ENCODE peak calls at places on chromosomes 2 and 18, in six cellular contexts. One of them, this sample, is unnamed.

GRCh38 chr2:160266078-160266551 is 66.0 kb upstream of the ITGB6 start:
- DNase-seq in tibial nerve: no peak
- DNase-seq in cerebellum: no peak
- DNase-seq in iris pigment epithelial cell: no peak
- DNase-seq in IMR-90: no peak
- DNase-seq in stimulated activated CD4-positive, alpha-beta T cell treated with anti-CD3 and anti-CD28 coated beads, Interleukin-2, amount 100 ng/mL, for 48 hours: no peak
- DNase-seq in this sample: no peak

GRCh38 chr2:104853926-104854506 is at the start of gene POU3F3:
- DNase-seq in IMR-90: no peak
- DNase-seq in stimulated activated CD4-positive, alpha-beta T cell treated with anti-CD3 and anti-CD28 coated beads, Interleukin-2, amount 100 ng/mL, for 48 hours: no peak
- DNase-seq in tibial nerve: no peak
- DNase-seq in cerebellum: peak; percentile 89
- DNase-seq in iris pigment epithelial cell: no peak
- DNase-seq in this sample: peak; percentile 80

GRCh38 chr2:50443868-50444267 is 588.1 kb downstream of the NRXN1 start:
- DNase-seq in cerebellum: no peak
- DNase-seq in IMR-90: no peak
- DNase-seq in stimulated activated CD4-positive, alpha-beta T cell treated with anti-CD3 and anti-CD28 coated beads, Interleukin-2, amount 100 ng/mL, for 48 hours: no peak
- DNase-seq in iris pigment epithelial cell: no peak
- DNase-seq in tibial nerve: no peak
- DNase-seq in this sample: no peak

GRCh38 chr2:40240067-40240466 is 211.8 kb downstream of the SLC8A1 start:
- DNase-seq in tibial nerve: peak; percentile 55
- DNase-seq in iris pigment epithelial cell: peak; percentile 90
- DNase-seq in cerebellum: peak; percentile 2
- DNase-seq in IMR-90: peak; percentile 96
- DNase-seq in stimulated activated CD4-positive, alpha-beta T cell treated with anti-CD3 and anti-CD28 coated beads, Interleukin-2, amount 100 ng/mL, for 48 hours: no peak
- DNase-seq in this sample: peak; percentile 64

GRCh38 chr2:59694176-59694575 is 859.3 kb downstream of the BCL11A start:
- DNase-seq in stimulated activated CD4-positive, alpha-beta T cell treated with anti-CD3 and anti-CD28 coated beads, Interleukin-2, amount 100 ng/mL, for 48 hours: no peak
- DNase-seq in tibial nerve: no peak
- DNase-seq in iris pigment epithelial cell: no peak
- DNase-seq in cerebellum: no peak
- DNase-seq in IMR-90: no peak
- DNase-seq in this sample: no peak

GRCh38 chr2:144950874-144951560 is 431.1 kb upstream of the ZEB2 start:
- DNase-seq in stimulated activated CD4-positive, alpha-beta T cell treated with anti-CD3 and anti-CD28 coated beads, Interleukin-2, amount 100 ng/mL, for 48 hours: no peak
- DNase-seq in iris pigment epithelial cell: peak; percentile 81
- DNase-seq in cerebellum: no peak
- DNase-seq in tibial nerve: peak; percentile 29
- DNase-seq in IMR-90: peak; percentile 88
- DNase-seq in this sample: no peak

GRCh38 chr2:2656046-2656715 is 325.1 kb upstream of the MYT1L start:
- DNase-seq in stimulated activated CD4-positive, alpha-beta T cell treated with anti-CD3 and anti-CD28 coated beads, Interleukin-2, amount 100 ng/mL, for 48 hours: no peak
- DNase-seq in tibial nerve: no peak
- DNase-seq in IMR-90: no peak
- DNase-seq in iris pigment epithelial cell: no peak
- DNase-seq in cerebellum: no peak
- DNase-seq in this sample: no peak

GRCh38 chr2:215548714-215549113 is 112.8 kb upstream of the FN1 start:
- DNase-seq in stimulated activated CD4-positive, alpha-beta T cell treated with anti-CD3 and anti-CD28 coated beads, Interleukin-2, amount 100 ng/mL, for 48 hours: no peak
- DNase-seq in cerebellum: no peak
- DNase-seq in tibial nerve: no peak
- DNase-seq in iris pigment epithelial cell: peak; percentile 70
- DNase-seq in IMR-90: peak; percentile 80
- DNase-seq in this sample: no peak

GRCh38 chr2:225570000-225570399 is 170.5 kb downstream of the NYAP2 start:
- DNase-seq in cerebellum: no peak
- DNase-seq in iris pigment epithelial cell: no peak
- DNase-seq in tibial nerve: no peak
- DNase-seq in stimulated activated CD4-positive, alpha-beta T cell treated with anti-CD3 and anti-CD28 coated beads, Interleukin-2, amount 100 ng/mL, for 48 hours: no peak
- DNase-seq in IMR-90: no peak
- DNase-seq in this sample: no peak

GRCh38 chr18:31555971-31556747 is 35.5 kb upstream of the TTR start:
- DNase-seq in IMR-90: peak; percentile 70
- DNase-seq in tibial nerve: peak; percentile 71
- DNase-seq in stimulated activated CD4-positive, alpha-beta T cell treated with anti-CD3 and anti-CD28 coated beads, Interleukin-2, amount 100 ng/mL, for 48 hours: peak; percentile 22
- DNase-seq in cerebellum: peak; percentile 65
- DNase-seq in iris pigment epithelial cell: peak; percentile 70
- DNase-seq in this sample: no peak

This sample was measured in mucosa of descending colon.